ENCODE peak calls at places on chromosomes 3 and 15, in nine cellular contexts. L is Daoy; D is mesenteric fat pad; Z is HCEC 1CT; A is CD4-positive, alpha-beta T cell; E is LoVo; Q is mesothelial cell of epicardium; P is stimulated activated CD4-positive, alpha-beta T cell treated with anti-CD3 and anti-CD28 coated beads, Interleukin-1b, Interleukin-23, amount 100 ng/mL, for 1 hour; K is left colon. O is an unnamed sample.

GRCh38 chr3:182803596-182803995 is 10.3 kb downstream of the ATP11B start:
- DNase-seq in D (no peak), K (no peak), A (no peak), P (no peak), E (no peak), Z (no peak), Q (no peak), L (no peak), O (no peak)

GRCh38 chr3:176554264-176554663 is 643.0 kb downstream of the TBL1XR1 start:
- DNase-seq in L (no peak), K (no peak), P (no peak), Q (no peak), D (no peak), A (no peak), Z (no peak), E (no peak), O (no peak)

GRCh38 chr3:86995537-86995936 is 4.6 kb upstream of the VGLL3 start:
- DNase-seq in P (no peak), Z (peak), K (no peak), A (no peak), E (peak), Q (no peak), L (peak), D (no peak), O (peak)

GRCh38 chr3:126927405-126927750 is 55.5 kb upstream of the PLXNA1 start:
- DNase-seq in Z (no peak), P (no peak), L (no peak), E (no peak), Q (no peak), K (no peak), A (no peak), D (no peak), O (no peak)

GRCh38 chr3:161273589-161274218 is 52.6 kb downstream of the NMD3 start:
- DNase-seq in A (no peak), D (no peak), P (no peak), L (peak), Z (peak), K (no peak), E (peak), Q (no peak), O (peak)

GRCh38 chr3:138491971-138492370 is 57.6 kb downstream of the ESYT3 start:
- DNase-seq in A (no peak), K (no peak), L (no peak), Q (no peak), D (no peak), E (no peak), P (no peak), Z (no peak), O (no peak)

GRCh38 chr15:74038707-74039655 is 43.4 kb downstream of the GOLGA6A start:
- DNase-seq in Z (no peak), A (no peak), L (no peak), D (no peak), K (no peak), Q (no peak), P (no peak), E (no peak), O (peak)

GRCh38 chr15:68277605-68278344 is at the start of gene FEM1B:
- DNase-seq in Z (peak), A (peak), Q (peak), D (peak), K (peak), L (peak), E (peak), P (peak), O (peak)

GRCh38 chr15:70023064-70023768 is 74.5 kb downstream of the TLE3 start:
- DNase-seq in D (no peak), K (no peak), P (peak), A (peak), Z (peak), L (peak), E (peak), Q (no peak), O (peak)

GRCh38 chr3:8972614-8973013 is 9.3 kb upstream of the RAD18 start:
- DNase-seq in A (no peak), E (no peak), P (no peak), L (peak), K (no peak), D (no peak), Q (no peak), Z (peak), O (no peak)

GRCh38 chr15:80944818-80945217 is 44.8 kb downstream of the MESD start:
- DNase-seq in L (no peak), Z (no peak), P (no peak), A (no peak), Q (no peak), K (no peak), D (peak), E (no peak), O (no peak)

GRCh38 chr3:133377396-133377795 is 22.5 kb upstream of the BFSP2 start:
- DNase-seq in L (peak), P (no peak), Q (no peak), Z (peak), E (no peak), D (no peak), K (no peak), A (no peak), O (peak)

GRCh38 chr3:108973019-108973418 is 19.3 kb upstream of the GUCA1C start:
- DNase-seq in P (no peak), A (no peak), K (no peak), L (no peak), Z (no peak), D (no peak), E (no peak), Q (no peak), O (no peak)

GRCh38 chr3:8713901-8714759 is 19.5 kb upstream of the CAV3 start:
- DNase-seq in E (no peak), D (no peak), P (no peak), Z (no peak), A (no peak), Q (no peak), L (peak), K (no peak), O (no peak)

GRCh38 chr3:187567741-187568140 is 102.5 kb downstream of the SST start:
- DNase-seq in A (no peak), E (no peak), P (no peak), K (no peak), D (no peak), L (no peak), Z (peak), Q (no peak), O (peak)

GRCh38 chr3:13549513-13550256 is 760 bp downstream of the FBLN2 start:
- DNase-seq in P (no peak), L (no peak), Z (no peak), K (no peak), D (no peak), A (no peak), Q (no peak), E (no peak), O (no peak)

GRCh38 chr3:126816956-126817777 is 113.1 kb downstream of the CHCHD6 start:
- DNase-seq in K (no peak), Q (no peak), E (no peak), L (no peak), Z (no peak), P (no peak), D (no peak), A (no peak), O (peak)

GRCh38 chr15:40285151-40285898 is 2.5 kb upstream of the ANKRD63 start:
- DNase-seq in E (no peak), D (no peak), Q (no peak), A (no peak), L (no peak), Z (no peak), P (no peak), K (no peak), O (peak)

GRCh38 chr3:13414040-13414729 is 5.9 kb downstream of the NUP210 start:
- DNase-seq in A (peak), Z (no peak), K (peak), P (no peak), L (peak), D (no peak), E (no peak), Q (no peak), O (no peak)

GRCh38 chr3:178915365-178915764 is 156.2 kb downstream of the ZMAT3 start:
- DNase-seq in D (no peak), A (no peak), L (no peak), Q (no peak), Z (no peak), P (no peak), K (no peak), E (no peak), O (no peak)

GRCh38 chr3:153881201-153881600 is 240.0 kb upstream of the ARHGEF26 start:
- DNase-seq in K (no peak), Z (no peak), P (no peak), A (no peak), E (no peak), D (no peak), L (no peak), Q (no peak), O (no peak)

GRCh38 chr15:98324341-98324970 is 323.9 kb upstream of the IGF1R start:
- DNase-seq in Q (no peak), D (no peak), Z (no peak), L (peak), K (no peak), A (no peak), P (no peak), E (no peak), O (no peak)

GRCh38 chr3:18249126-18249525 is 176.0 kb downstream of the SATB1 start:
- DNase-seq in L (no peak), E (no peak), Q (no peak), A (no peak), K (no peak), Z (no peak), D (no peak), P (no peak), O (no peak)

GRCh38 chr15:94582368-94582767 is 351.0 kb downstream of the MCTP2 start:
- DNase-seq in A (no peak), E (no peak), P (no peak), K (no peak), Q (no peak), L (peak), Z (no peak), D (no peak), O (no peak)

GRCh38 chr3:158360756-158361448 is 210.1 kb upstream of the MLF1 start:
- DNase-seq in P (no peak), D (no peak), L (no peak), Z (no peak), A (no peak), Q (no peak), K (no peak), E (no peak), O (no peak)

GRCh38 chr3:54843352-54843751 is 84.5 kb downstream of the LRTM1 start:
- DNase-seq in D (no peak), K (no peak), A (no peak), P (no peak), E (no peak), Z (no peak), Q (no peak), L (no peak), O (no peak)

GRCh38 chr15:31084176-31084575 is 17.3 kb downstream of the TRPM1 start:
- DNase-seq in D (no peak), P (no peak), Q (no peak), A (no peak), E (no peak), K (no peak), Z (no peak), L (no peak), O (no peak)

GRCh38 chr3:85360742-85361387 is 402.1 kb downstream of the CADM2 start:
- DNase-seq in P (no peak), E (peak), D (no peak), K (peak), A (no peak), Z (no peak), L (peak), Q (no peak), O (no peak)

GRCh38 chr3:18236726-18237125 is 188.4 kb downstream of the SATB1 start:
- DNase-seq in A (no peak), D (no peak), L (no peak), K (no peak), E (no peak), P (no peak), Z (no peak), Q (no peak), O (no peak)

GRCh38 chr15:27671794-27672438 is 427.2 kb downstream of the OCA2 start:
- DNase-seq in D (no peak), Z (no peak), K (no peak), E (no peak), A (no peak), Q (no peak), P (no peak), L (no peak), O (no peak)

GRCh38 chr3:154759966-154760365 is 320.2 kb upstream of the MME start:
- DNase-seq in K (no peak), D (no peak), A (no peak), E (no peak), P (no peak), L (no peak), Z (no peak), Q (no peak), O (no peak)

O was measured in adipocyte.